ENCODE peak calls at places on chromosomes 5 and 9, in eight cellular contexts. H is NCI-H187; V is memory B cell; D is T-helper 2 cell; N is Jurkat, Clone E6-1; U is pancreas; I is activated CD8-positive, alpha-beta memory T cell treated with anti-CD3 and anti-CD28 coated beads, Interleukin-2, amount 50 U/mL, for 48 hours; M is fibroblast of pulmonary artery. E is an unnamed sample.
A peak's percentile ranks its signal among the peaks of the same experiment; 100 is the strongest.

GRCh38 chr5:139061856-139062255 is 136.3 kb downstream of the SIL1 start:
- DNase-seq in N (no peak), U (no peak), M (peak; percentile 37), I (no peak), H (peak; percentile 31), D (no peak), V (no peak), E (no peak)

GRCh38 chr5:66963559-66963971 is 233.0 kb downstream of the CD180 start:
- DNase-seq in I (no peak), U (no peak), D (no peak), V (no peak), M (peak; percentile 61), H (no peak), N (no peak), E (no peak)

GRCh38 chr5:142078251-142078650 is 30.3 kb upstream of the NDFIP1 start:
- DNase-seq in U (no peak), M (no peak), I (peak; percentile 41), D (no peak), N (no peak), V (no peak), H (no peak), E (no peak)

GRCh38 chr5:66958984-66959641 is 237.5 kb downstream of the CD180 start:
- DNase-seq in M (peak; percentile 75), D (no peak), N (no peak), U (peak; percentile 19), V (no peak), H (no peak), I (no peak), E (no peak)

GRCh38 chr5:124735169-124735858 is 11.1 kb downstream of the ZNF608 start:
- DNase-seq in H (no peak), D (no peak), V (no peak), N (no peak), U (no peak), I (no peak), M (no peak), E (peak; percentile 56)

GRCh38 chr9:122190597-122191381 is 31.1 kb downstream of the MORN5 start:
- DNase-seq in H (peak; percentile 49), D (no peak), M (no peak), U (no peak), V (no peak), I (no peak), N (peak; percentile 28), E (no peak)

GRCh38 chr5:164504141-164504772 is 998.8 kb downstream of the MAT2B start:
- DNase-seq in M (peak; percentile 82), H (no peak), U (no peak), V (peak; percentile 55), D (no peak), N (peak; percentile 49), I (no peak), E (no peak)

GRCh38 chr5:100667021-100667671 is 132.0 kb downstream of the FAM174A start:
- DNase-seq in N (peak; percentile 33), D (no peak), U (no peak), H (no peak), M (peak; percentile 98), I (no peak), V (no peak), E (no peak)

GRCh38 chr9:92385474-92385873 is 18.9 kb downstream of the OGN start:
- DNase-seq in H (no peak), D (no peak), I (no peak), N (no peak), M (no peak), V (no peak), U (no peak), E (no peak)